ENCODE peak calls at places on chromosomes 2 and 18, in five cellular contexts. One of them, this sample, is unnamed.

GRCh38 chr2:191899442-191899841 is 52.6 kb upstream of the CAVIN2 start:
- DNase-seq in uterus: no peak
- DNase-seq in body of pancreas: no peak
- DNase-seq in heart left ventricle: no peak
- DNase-seq in suprapubic skin: no peak
- DNase-seq in this sample: no peak

GRCh38 chr2:25664531-25665307 is 8.7 kb downstream of the DTNB start:
- DNase-seq in uterus: peak; percentile 33
- DNase-seq in body of pancreas: peak; percentile 71
- DNase-seq in heart left ventricle: peak; percentile 51
- DNase-seq in suprapubic skin: no peak
- DNase-seq in this sample: no peak

GRCh38 chr2:210477496-210477895 is 937 bp upstream of the LANCL1 start:
- DNase-seq in uterus: peak; percentile 30
- DNase-seq in body of pancreas: no peak
- DNase-seq in heart left ventricle: peak; percentile 37
- DNase-seq in suprapubic skin: peak; percentile 66
- DNase-seq in this sample: peak; percentile 14

GRCh38 chr2:225041210-225041870 is 928 bp downstream of the DOCK10 start:
- DNase-seq in uterus: no peak
- DNase-seq in body of pancreas: no peak
- DNase-seq in heart left ventricle: no peak
- DNase-seq in suprapubic skin: no peak
- DNase-seq in this sample: no peak

GRCh38 chr2:176490061-176490861 is 221.0 kb downstream of the MTX2 start:
- DNase-seq in uterus: peak; percentile 66
- DNase-seq in body of pancreas: peak; percentile 14
- DNase-seq in heart left ventricle: peak; percentile 71
- DNase-seq in suprapubic skin: peak; percentile 68
- DNase-seq in this sample: no peak

GRCh38 chr18:39184176-39184575 is 1618.6 kb upstream of the CELF4 start:
- DNase-seq in uterus: no peak
- DNase-seq in body of pancreas: no peak
- DNase-seq in heart left ventricle: no peak
- DNase-seq in suprapubic skin: no peak
- DNase-seq in this sample: no peak

GRCh38 chr18:12872408-12872807 is 11.6 kb downstream of the PTPN2 start:
- DNase-seq in uterus: no peak
- DNase-seq in body of pancreas: no peak
- DNase-seq in heart left ventricle: no peak
- DNase-seq in suprapubic skin: no peak
- DNase-seq in this sample: no peak

GRCh38 chr2:189542145-189542882 is 38.3 kb downstream of the SLC40A1 start:
- DNase-seq in uterus: peak; percentile 53
- DNase-seq in body of pancreas: peak; percentile 17
- DNase-seq in heart left ventricle: no peak
- DNase-seq in suprapubic skin: no peak
- DNase-seq in this sample: no peak

GRCh38 chr18:58230438-58231179 is 186.6 kb downstream of the NEDD4L start:
- DNase-seq in uterus: no peak
- DNase-seq in body of pancreas: peak; percentile 65
- DNase-seq in heart left ventricle: no peak
- DNase-seq in suprapubic skin: no peak
- DNase-seq in this sample: no peak

GRCh38 chr2:177598321-177598922 is 205.8 kb downstream of the AGPS start:
- DNase-seq in uterus: peak; percentile 61
- DNase-seq in body of pancreas: no peak
- DNase-seq in heart left ventricle: peak; percentile 59
- DNase-seq in suprapubic skin: no peak
- DNase-seq in this sample: no peak

GRCh38 chr2:26770986-26771586 is 7.0 kb downstream of the SLC35F6 start:
- DNase-seq in uterus: peak; percentile 68
- DNase-seq in body of pancreas: peak; percentile 89
- DNase-seq in heart left ventricle: peak; percentile 92
- DNase-seq in suprapubic skin: peak; percentile 91
- DNase-seq in this sample: peak; percentile 87

GRCh38 chr2:60496475-60496874 is 57.0 kb downstream of the BCL11A start:
- DNase-seq in uterus: no peak
- DNase-seq in body of pancreas: no peak
- DNase-seq in heart left ventricle: no peak
- DNase-seq in suprapubic skin: no peak
- DNase-seq in this sample: no peak

GRCh38 chr2:173750831-173751230 is 214.3 kb downstream of the SP3 start:
- DNase-seq in uterus: no peak
- DNase-seq in body of pancreas: no peak
- DNase-seq in heart left ventricle: no peak
- DNase-seq in suprapubic skin: no peak
- DNase-seq in this sample: no peak

GRCh38 chr18:3380384-3380961 is 69.5 kb upstream of the TGIF1 start:
- DNase-seq in uterus: no peak
- DNase-seq in body of pancreas: no peak
- DNase-seq in heart left ventricle: no peak
- DNase-seq in suprapubic skin: no peak
- DNase-seq in this sample: no peak

GRCh38 chr2:178449700-178450573 is 1.0 kb downstream of the PRKRA start:
- DNase-seq in uterus: no peak
- DNase-seq in body of pancreas: peak; percentile 43
- DNase-seq in heart left ventricle: no peak
- DNase-seq in suprapubic skin: no peak
- DNase-seq in this sample: no peak

GRCh38 chr2:33848486-33848885 is 249.4 kb upstream of the FAM98A start:
- DNase-seq in uterus: no peak
- DNase-seq in body of pancreas: no peak
- DNase-seq in heart left ventricle: no peak
- DNase-seq in suprapubic skin: no peak
- DNase-seq in this sample: no peak

GRCh38 chr18:57534535-57534934 is 52.0 kb downstream of the FECH start:
- DNase-seq in uterus: no peak
- DNase-seq in body of pancreas: no peak
- DNase-seq in heart left ventricle: no peak
- DNase-seq in suprapubic skin: no peak
- DNase-seq in this sample: no peak

GRCh38 chr2:48240912-48241311 is 289.0 kb upstream of the STON1 start:
- DNase-seq in uterus: no peak
- DNase-seq in body of pancreas: no peak
- DNase-seq in heart left ventricle: no peak
- DNase-seq in suprapubic skin: no peak
- DNase-seq in this sample: no peak

GRCh38 chr18:59220784-59221765 is 1.1 kb downstream of the GRP start:
- DNase-seq in uterus: no peak
- DNase-seq in body of pancreas: no peak
- DNase-seq in heart left ventricle: no peak
- DNase-seq in suprapubic skin: no peak
- DNase-seq in this sample: no peak

GRCh38 chr2:230921806-230922595 is 3.0 kb downstream of the GPR55 start:
- DNase-seq in uterus: no peak
- DNase-seq in body of pancreas: no peak
- DNase-seq in heart left ventricle: no peak
- DNase-seq in suprapubic skin: peak; percentile 21
- DNase-seq in this sample: no peak

GRCh38 chr2:159562248-159562647 is 54.1 kb downstream of the BAZ2B start:
- DNase-seq in uterus: no peak
- DNase-seq in body of pancreas: no peak
- DNase-seq in heart left ventricle: no peak
- DNase-seq in suprapubic skin: no peak
- DNase-seq in this sample: no peak

GRCh38 chr2:48424356-48424755 is 105.6 kb upstream of the STON1 start:
- DNase-seq in uterus: no peak
- DNase-seq in body of pancreas: no peak
- DNase-seq in heart left ventricle: no peak
- DNase-seq in suprapubic skin: no peak
- DNase-seq in this sample: no peak

GRCh38 chr2:181025004-181025403 is 44.6 kb downstream of the UBE2E3 start:
- DNase-seq in uterus: no peak
- DNase-seq in body of pancreas: no peak
- DNase-seq in heart left ventricle: no peak
- DNase-seq in suprapubic skin: no peak
- DNase-seq in this sample: no peak

GRCh38 chr18:12287684-12288405 is 20.2 kb upstream of the TUBB6 start:
- DNase-seq in uterus: peak; percentile 85
- DNase-seq in body of pancreas: peak; percentile 70
- DNase-seq in heart left ventricle: peak; percentile 90
- DNase-seq in suprapubic skin: peak; percentile 84
- DNase-seq in this sample: peak; percentile 51

GRCh38 chr2:33363599-33364300 is 112.7 kb upstream of the RASGRP3 start:
- DNase-seq in uterus: no peak
- DNase-seq in body of pancreas: no peak
- DNase-seq in heart left ventricle: no peak
- DNase-seq in suprapubic skin: no peak
- DNase-seq in this sample: no peak

GRCh38 chr2:17752892-17753802 is 463 bp downstream of the SMC6 start:
- DNase-seq in uterus: no peak
- DNase-seq in body of pancreas: peak; percentile 56
- DNase-seq in heart left ventricle: no peak
- DNase-seq in suprapubic skin: no peak
- DNase-seq in this sample: peak; percentile 22

GRCh38 chr2:17754773-17755425 is 961 bp downstream of the GEN1 start:
- DNase-seq in uterus: no peak
- DNase-seq in body of pancreas: no peak
- DNase-seq in heart left ventricle: no peak
- DNase-seq in suprapubic skin: no peak
- DNase-seq in this sample: no peak

GRCh38 chr2:17756629-17757028 is 2.7 kb downstream of the GEN1 start:
- DNase-seq in uterus: no peak
- DNase-seq in body of pancreas: no peak
- DNase-seq in heart left ventricle: no peak
- DNase-seq in suprapubic skin: no peak
- DNase-seq in this sample: no peak

GRCh38 chr2:17752281-17752680 is 1.3 kb downstream of the SMC6 start:
- DNase-seq in uterus: no peak
- DNase-seq in body of pancreas: no peak
- DNase-seq in heart left ventricle: no peak
- DNase-seq in suprapubic skin: no peak
- DNase-seq in this sample: no peak

GRCh38 chr2:17753803-17754663 is at the start of the genes GEN1 and SMC6:
- DNase-seq in uterus: peak; percentile 89
- DNase-seq in body of pancreas: peak; percentile 90
- DNase-seq in heart left ventricle: peak; percentile 92
- DNase-seq in suprapubic skin: peak; percentile 91
- DNase-seq in this sample: peak; percentile 83
- H3K4me1 ChIP-seq in uterus: peaks cover 4% of the 10 kb centered on the region
- H3K4me1 ChIP-seq in body of pancreas: peaks cover 17% of the 10 kb centered on the region
- H3K4me1 ChIP-seq in heart left ventricle: peaks cover 38% of the 10 kb centered on the region
- H3K4me1 ChIP-seq in suprapubic skin: peaks cover 32% of the 10 kb centered on the region
- H3K4me1 ChIP-seq in this sample: peaks cover 31% of the 10 kb centered on the region

GRCh38 chr2:95278051-95278471 is 3.8 kb downstream of the PROM2 start:
- DNase-seq in uterus: no peak
- DNase-seq in body of pancreas: peak; percentile 20
- DNase-seq in heart left ventricle: no peak
- DNase-seq in suprapubic skin: peak; percentile 72
- DNase-seq in this sample: no peak
- TF ChIP-seq POLR2A in uterus: no peak
- TF ChIP-seq POLR2A in body of pancreas: no peak
- TF ChIP-seq POLR2A in heart left ventricle: no peak
- TF ChIP-seq POLR2A in suprapubic skin: no peak
- TF ChIP-seq POLR2A in this sample: no peak

GRCh38 chr2:232293191-232293590 is 85.4 kb upstream of the ALPP start:
- DNase-seq in uterus: no peak
- DNase-seq in body of pancreas: no peak
- DNase-seq in heart left ventricle: no peak
- DNase-seq in suprapubic skin: no peak
- DNase-seq in this sample: no peak

GRCh38 chr2:232299927-232300674 is 78.5 kb upstream of the ALPP start:
- DNase-seq in uterus: no peak
- DNase-seq in body of pancreas: no peak
- DNase-seq in heart left ventricle: no peak
- DNase-seq in suprapubic skin: no peak
- DNase-seq in this sample: no peak

GRCh38 chr2:232299084-232299483 is 79.5 kb upstream of the ALPP start:
- DNase-seq in uterus: no peak
- DNase-seq in body of pancreas: no peak
- DNase-seq in heart left ventricle: no peak
- DNase-seq in suprapubic skin: no peak
- DNase-seq in this sample: no peak

GRCh38 chr2:232295971-232296370 is 82.6 kb upstream of the ALPP start:
- DNase-seq in uterus: no peak
- DNase-seq in body of pancreas: no peak
- DNase-seq in heart left ventricle: no peak
- DNase-seq in suprapubic skin: no peak
- DNase-seq in this sample: no peak

DNA sequence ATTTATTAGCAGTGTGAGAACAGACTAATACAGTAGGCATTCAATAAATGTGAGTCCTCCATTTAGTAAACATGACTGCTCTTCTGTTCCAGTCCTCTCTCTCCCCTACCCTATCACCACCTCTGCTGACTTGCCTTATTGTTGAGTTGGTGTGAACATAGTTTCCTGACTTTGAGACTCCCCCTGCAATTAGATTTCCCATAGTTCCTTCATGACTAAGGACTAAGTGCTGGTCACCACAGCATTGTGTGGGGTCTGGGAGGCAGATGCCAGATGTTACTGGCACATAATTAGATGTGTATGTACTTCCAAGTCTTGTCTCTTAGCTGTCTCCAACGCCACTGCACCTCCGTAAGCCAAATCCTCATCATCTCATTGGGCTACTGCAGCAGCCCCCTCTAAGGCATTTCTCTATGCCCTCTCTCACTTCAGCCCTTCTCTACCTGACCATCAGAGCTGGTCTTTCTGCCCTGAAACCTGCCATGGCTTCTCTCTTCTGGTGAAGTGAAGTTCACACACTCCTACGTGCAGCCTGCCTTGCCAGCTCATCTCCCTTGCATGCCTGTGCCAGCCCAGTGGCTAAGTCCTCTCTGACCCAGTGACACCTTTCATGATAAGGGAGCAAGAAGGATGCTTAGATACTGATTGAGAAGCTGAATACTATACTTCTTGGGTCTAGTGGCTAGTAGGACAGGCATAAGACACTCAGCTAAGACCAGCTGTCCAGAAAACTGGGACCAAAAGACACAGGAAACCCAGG is 81.6 kb upstream of the ALPP start:
- DNase-seq in uterus: no peak
- DNase-seq in body of pancreas: no peak
- DNase-seq in heart left ventricle: no peak
- DNase-seq in suprapubic skin: no peak
- DNase-seq in this sample: no peak
- H3K4me1 ChIP-seq in uterus: no peaks in the 10 kb centered on the region
- H3K4me1 ChIP-seq in body of pancreas: no peaks in the 10 kb centered on the region
- H3K4me1 ChIP-seq in heart left ventricle: no peaks in the 10 kb centered on the region
- H3K4me1 ChIP-seq in suprapubic skin: no peaks in the 10 kb centered on the region
- H3K4me1 ChIP-seq in this sample: no peaks in the 10 kb centered on the region

GRCh38 chr2:64262068-64262467 is 117.8 kb upstream of the PELI1 start:
- DNase-seq in uterus: no peak
- DNase-seq in body of pancreas: peak; percentile 47
- DNase-seq in heart left ventricle: no peak
- DNase-seq in suprapubic skin: no peak
- DNase-seq in this sample: no peak
- TF ChIP-seq POLR2A in uterus: no peak
- TF ChIP-seq POLR2A in body of pancreas: no peak
- TF ChIP-seq POLR2A in heart left ventricle: no peak
- TF ChIP-seq POLR2A in suprapubic skin: no peak
- TF ChIP-seq POLR2A in this sample: no peak

GRCh38 chr18:417495-417894 is 83.0 kb downstream of the COLEC12 start:
- DNase-seq in uterus: no peak
- DNase-seq in body of pancreas: no peak
- DNase-seq in heart left ventricle: no peak
- DNase-seq in suprapubic skin: no peak
- DNase-seq in this sample: no peak
- H3K4me1 ChIP-seq in uterus: no peaks in the 10 kb centered on the region
- H3K4me1 ChIP-seq in body of pancreas: peaks cover 14% of the 10 kb centered on the region
- H3K4me1 ChIP-seq in heart left ventricle: peaks cover 3% of the 10 kb centered on the region
- H3K4me1 ChIP-seq in suprapubic skin: no peaks in the 10 kb centered on the region
- H3K4me1 ChIP-seq in this sample: no peaks in the 10 kb centered on the region

GRCh38 chr2:28381225-28382180 is 11.2 kb upstream of the FOSL2 start:
- DNase-seq in uterus: no peak
- DNase-seq in body of pancreas: no peak
- DNase-seq in heart left ventricle: no peak
- DNase-seq in suprapubic skin: no peak
- DNase-seq in this sample: no peak
- TF ChIP-seq POLR2A in uterus: no peak
- TF ChIP-seq POLR2A in body of pancreas: no peak
- TF ChIP-seq POLR2A in heart left ventricle: no peak
- TF ChIP-seq POLR2A in suprapubic skin: no peak
- TF ChIP-seq POLR2A in this sample: no peak

This sample was measured in gastrocnemius medialis.